ENCODE peak calls at places on chromosomes 4 and X, in eight cellular contexts. E is A549; D is stimulated activated CD4-positive, alpha-beta T cell treated with anti-CD3 and anti-CD28 coated beads, Interleukin-2, amount 100 ng/mL, for 24 hours; S is A172; G is endothelial cell; U is memory B cell; I is SW480; W is heart left ventricle. O is an unnamed sample.
A peak's percentile ranks its signal among the peaks of the same experiment; 100 is the strongest.

GRCh38 chrX:37594755-37595382 is 23.4 kb downstream of the LANCL3 start:
- DNase-seq in E (no peak), D (no peak), S (no peak), G (no peak), U (no peak), I (no peak), W (no peak), O (no peak)

GRCh38 chr4:68673143-68673542 is 2.7 kb upstream of the UGT2B15 start:
- DNase-seq in E (no peak), D (no peak), S (no peak), G (no peak), U (no peak), I (no peak), W (no peak), O (no peak)

GRCh38 chr4:37685211-37685725 is 908 bp downstream of the RELL1 start:
- DNase-seq in E (no peak), D (peak; percentile 20), S (peak; percentile 40), G (no peak), U (peak; percentile 11), I (no peak), W (no peak), O (no peak)

GRCh38 chrX:9845574-9845948 is 59.3 kb downstream of the SHROOM2 start:
- DNase-seq in E (no peak), D (no peak), S (no peak), G (no peak), U (no peak), I (no peak), W (no peak), O (no peak)

GRCh38 chr4:181711387-181711786 is 531.8 kb upstream of the TENM3 start:
- DNase-seq in E (no peak), D (no peak), S (no peak), G (no peak), U (no peak), I (no peak), W (no peak), O (no peak)

GRCh38 chrX:15529165-15529564 is 28.6 kb downstream of the BMX start:
- DNase-seq in E (no peak), D (no peak), S (no peak), G (no peak), U (no peak), I (no peak), W (no peak), O (no peak)

GRCh38 chr4:86977621-86978184 is 42.9 kb downstream of the AFF1 start:
- DNase-seq in E (peak; percentile 90), D (no peak), S (peak; percentile 56), G (no peak), U (no peak), I (peak; percentile 94), W (no peak), O (no peak)

GRCh38 chrX:143121471-143121870 is 95.7 kb downstream of the SPANXN4 start:
- DNase-seq in E (no peak), D (no peak), S (peak; percentile 0), G (no peak), U (no peak), I (no peak), W (no peak), O (no peak)

GRCh38 chr4:22179124-22179874 is 230.7 kb upstream of the KCNIP4 start:
- DNase-seq in E (no peak), D (no peak), S (peak; percentile 95), G (no peak), U (no peak), I (peak; percentile 49), W (no peak), O (no peak)

GRCh38 chrX:10146350-10146749 is 10.4 kb upstream of the CLCN4 start:
- DNase-seq in E (no peak), D (no peak), S (no peak), G (no peak), U (no peak), I (no peak), W (no peak), O (peak; percentile 35)

GRCh38 chr4:55321707-55322264 is 24.3 kb upstream of the SRD5A3 start:
- DNase-seq in E (peak; percentile 73), D (peak; percentile 76), S (peak; percentile 66), G (peak; percentile 85), U (no peak), I (peak; percentile 68), W (peak; percentile 70), O (peak; percentile 21)

O was measured in NCI-H2171.